ENCODE peak calls at places on chromosome 7, in five cellular contexts. V is neuronal stem cell, M is mesenchymal stem cell, X is H9, I is H1. E is an unnamed sample.

GRCh38 chr7:113622796-113623195 is 296.0 kb downstream of the PPP1R3A start:
- DNase-seq in M (no peak), I (no peak), X (no peak), V (no peak), E (no peak)

GRCh38 chr7:143507534-143507933 is 29.9 kb downstream of the TAS2R41 start:
- DNase-seq in X (no peak), I (no peak), V (no peak), M (no peak), E (no peak)

GRCh38 chr7:114825423-114825951 is 96.4 kb upstream of the MDFIC start:
- DNase-seq in V (no peak), I (peak; percentile 51), X (peak; percentile 71), M (no peak), E (no peak)

GRCh38 chr7:31307941-31308340 is 32.6 kb downstream of the NEUROD6 start:
- DNase-seq in V (no peak), I (no peak), M (no peak), X (no peak), E (no peak)

GRCh38 chr7:133482626-133483025 is 229.7 kb downstream of the EXOC4 start:
- DNase-seq in M (no peak), X (no peak), I (no peak), V (no peak), E (no peak)

GRCh38 chr7:72751978-72752377 is 76.0 kb downstream of the TYW1B start:
- DNase-seq in M (peak; percentile 11), V (no peak), X (peak; percentile 44), I (peak; percentile 54), E (no peak)

GRCh38 chr7:19327011-19327410 is 181.8 kb upstream of the FERD3L start:
- DNase-seq in X (no peak), V (no peak), I (no peak), M (no peak), E (no peak)

GRCh38 chr7:151110941-151111645 is 24.8 kb downstream of the AGAP3 start:
- DNase-seq in V (peak; percentile 63), X (peak; percentile 86), M (peak; percentile 76), I (peak; percentile 91), E (peak; percentile 72)

GRCh38 chr7:90592036-90592435 is 4.1 kb upstream of the CDK14 start:
- DNase-seq in V (no peak), X (no peak), I (no peak), M (peak; percentile 37), E (no peak)

GRCh38 chr7:101128040-101128834 is 1.3 kb downstream of the SERPINE1 start:
- DNase-seq in M (peak; percentile 53), I (no peak), V (no peak), X (no peak), E (peak; percentile 49)

GRCh38 chr7:131690446-131690845 is 134.0 kb upstream of the PODXL start:
- DNase-seq in M (no peak), I (peak; percentile 29), X (no peak), V (no peak), E (no peak)

GRCh38 chr7:36928718-36929117 is 204.4 kb upstream of the AOAH start:
- DNase-seq in M (no peak), I (no peak), X (no peak), V (no peak), E (no peak)

GRCh38 chr7:81743201-81743600 is 26.6 kb downstream of the HGF start:
- DNase-seq in X (no peak), M (no peak), V (no peak), I (no peak), E (no peak)

GRCh38 chr7:118239014-118239413 is 14.5 kb downstream of the ANKRD7 start:
- DNase-seq in M (no peak), I (peak; percentile 52), X (peak; percentile 52), V (no peak), E (no peak)

GRCh38 chr7:112505495-112505894 is 24.7 kb downstream of the LSMEM1 start:
- DNase-seq in I (no peak), M (no peak), X (no peak), V (no peak), E (no peak)

GRCh38 chr7:137681657-137682562 is 164.9 kb downstream of the DGKI start:
- DNase-seq in I (no peak), M (peak; percentile 69), X (no peak), V (no peak), E (peak; percentile 49)

GRCh38 chr7:23261843-23262452 is 15.4 kb downstream of the GPNMB start:
- DNase-seq in V (peak; percentile 43), I (peak; percentile 73), M (peak; percentile 74), X (peak; percentile 69), E (peak; percentile 64)

GRCh38 chr7:17535776-17536175 is 237.3 kb downstream of the AHR start:
- DNase-seq in M (peak; percentile 47), V (no peak), I (no peak), X (no peak), E (no peak)

GRCh38 chr7:30914611-30915601 is 3.3 kb downstream of the AQP1 start:
- DNase-seq in I (no peak), V (no peak), X (no peak), M (peak; percentile 69), E (peak; percentile 92)

GRCh38 chr7:50209461-50210161 is 94.9 kb upstream of the IKZF1 start:
- DNase-seq in I (no peak), V (no peak), M (no peak), X (no peak), E (peak; percentile 19)

GRCh38 chr7:22350466-22351328 is 6.3 kb downstream of the RAPGEF5 start:
- DNase-seq in V (no peak), M (peak; percentile 75), I (no peak), X (no peak), E (peak; percentile 78)

GRCh38 chr7:142887282-142888015 is 1.9 kb upstream of the TRPV6 start:
- DNase-seq in V (no peak), X (peak; percentile 11), M (no peak), I (no peak), E (no peak)

GRCh38 chr7:13050703-13051102 is 363.3 kb downstream of the ARL4A start:
- DNase-seq in V (no peak), M (peak; percentile 69), I (no peak), X (no peak), E (peak; percentile 56)

GRCh38 chr7:132087421-132087820 is 488.8 kb downstream of the PLXNA4 start:
- DNase-seq in I (no peak), V (no peak), M (no peak), X (no peak), E (no peak)

GRCh38 chr7:155580367-155580766 is 34.0 kb upstream of the CNPY1 start:
- DNase-seq in V (no peak), X (no peak), M (no peak), I (no peak), E (no peak)

GRCh38 chr7:8254667-8255066 is 7.3 kb downstream of the ICA1 start:
- DNase-seq in M (peak; percentile 20), X (no peak), V (no peak), I (no peak), E (no peak)

GRCh38 chr7:117829450-117829849 is 43.8 kb downstream of the CTTNBP2 start:
- DNase-seq in V (no peak), M (peak; percentile 2), I (no peak), X (no peak), E (no peak)

GRCh38 chr7:151742713-151743480 is 134.0 kb downstream of the PRKAG2 start:
- DNase-seq in I (no peak), M (no peak), X (peak; percentile 54), V (peak; percentile 52), E (peak; percentile 73)

GRCh38 chr7:45714521-45714820 is 140.3 kb downstream of the ADCY1 start:
- DNase-seq in I (no peak), V (no peak), X (no peak), M (no peak), E (no peak)

GRCh38 chr7:24368161-24368560 is 84.2 kb downstream of the NPY start:
- DNase-seq in X (no peak), I (no peak), V (no peak), M (no peak), E (no peak)

GRCh38 chr7:1883031-1883761 is 213.1 kb downstream of the ELFN1 start:
- DNase-seq in I (no peak), X (peak; percentile 58), M (peak; percentile 80), V (no peak), E (peak; percentile 91)

GRCh38 chr7:135260930-135261721 is 27.5 kb downstream of the STRA8 start:
- DNase-seq in V (no peak), I (no peak), X (peak; percentile 14), M (no peak), E (no peak)

GRCh38 chr7:157767466-157767865 is 430.7 kb downstream of the DNAJB6 start:
- DNase-seq in V (no peak), X (no peak), M (no peak), I (no peak), E (no peak)

GRCh38 chr7:103127006-103127405 is 21.9 kb downstream of the NAPEPLD start:
- DNase-seq in X (no peak), V (no peak), I (no peak), M (no peak), E (no peak)

GRCh38 chr7:130493275-130493868 is 1.5 kb downstream of the MEST start:
- DNase-seq in I (no peak), M (peak; percentile 50), X (no peak), V (no peak), E (no peak)

GRCh38 chr7:17444673-17445072 is 146.2 kb downstream of the AHR start:
- DNase-seq in X (no peak), V (no peak), I (no peak), M (peak; percentile 29), E (peak; percentile 49)

DNA sequence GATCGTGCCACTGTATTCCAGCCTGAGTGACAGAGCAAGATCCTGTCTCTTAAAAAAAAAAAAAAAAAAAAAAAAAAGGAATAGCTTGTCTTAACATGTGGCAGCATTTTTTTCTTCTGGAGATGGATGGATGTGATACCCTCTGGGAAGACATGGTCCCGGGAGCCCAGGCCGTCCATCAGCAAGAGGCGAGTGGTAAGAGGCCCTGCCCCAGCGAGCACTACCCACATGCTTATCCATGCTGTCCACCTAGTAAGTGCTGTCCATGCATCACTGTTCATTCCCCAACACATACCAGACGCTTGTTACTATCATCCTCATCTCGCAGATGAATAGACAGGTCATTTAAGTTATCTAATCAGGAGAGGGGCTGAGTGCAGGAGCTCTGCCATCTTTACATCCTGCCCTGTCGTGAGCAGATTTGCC is 12.9 kb downstream of the ATP6V1F start:
- DNase-seq in I (no peak), X (no peak), V (no peak), M (no peak), E (peak; percentile 91)
- H2BK12ac ChIP-seq in I (no peak overlapping the region), X (no peak overlapping the region), V (no peak overlapping the region), M (no peak overlapping the region), E (no peak overlapping the region)

DNA sequence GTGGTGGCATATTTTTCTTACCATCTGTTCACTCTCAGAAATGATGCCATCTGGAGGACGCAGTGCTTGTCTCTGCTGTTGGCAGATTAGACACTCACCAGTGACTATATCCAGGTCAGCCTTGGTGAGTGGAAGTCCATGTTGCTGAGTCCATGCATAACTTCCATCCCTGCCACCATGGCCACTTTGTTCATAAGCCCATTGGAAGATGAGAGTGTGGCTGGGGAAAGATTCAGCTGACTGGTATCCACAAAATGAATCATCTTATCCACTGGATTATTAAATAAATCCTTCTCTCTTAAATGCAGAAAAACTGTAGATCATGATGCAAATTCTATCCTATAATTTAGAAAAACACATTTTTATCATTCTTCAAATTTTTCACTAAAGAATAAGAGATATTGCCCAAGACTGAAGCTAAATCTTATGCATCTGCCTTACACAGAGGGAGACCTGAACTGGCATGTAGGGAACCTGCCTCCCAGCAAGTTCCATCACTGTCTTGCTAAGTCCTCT is 726.9 kb downstream of the TNS3 start:
- DNase-seq in I (no peak), X (no peak), V (no peak), M (peak; percentile 12), E (no peak)
- H3K4ac ChIP-seq in I (no peak overlapping the region), X (no peak overlapping the region), V (no peak overlapping the region), M (peak overlapping the region; percentile 59), E (no peak overlapping the region)

GRCh38 chr7:116592041-116592355 is 67.2 kb downstream of the CAV1 start:
- DNase-seq in X (no peak), V (no peak), I (no peak), M (no peak), E (no peak)
- H3K4me2 ChIP-seq in X (no peak overlapping the region), V (no peak overlapping the region), I (no peak overlapping the region), M (no peak overlapping the region), E (no peak overlapping the region)

GRCh38 chr7:77786018-77786417 is 12.2 kb downstream of the TMEM60 start:
- DNase-seq in M (no peak), I (no peak), X (no peak), V (no peak), E (no peak)
- H2BK12ac ChIP-seq in M (no peak overlapping the region), I (no peak overlapping the region), X (no peak overlapping the region), V (no peak overlapping the region), E (no peak overlapping the region)

E was measured in trophoblast cell.